ENCODE peak calls at places on chromosome X, in five cellular contexts. X, U, N, V and D are unnamed samples.

GRCh38 chrX:12410523-12410922 is 272.2 kb downstream of the FRMPD4 start:
- DNase-seq in V (no peak), N (no peak), U (no peak), X (no peak), D (no peak)

GRCh38 chrX:25524150-25524549 is 508.4 kb upstream of the ARX start:
- DNase-seq in V (no peak), X (no peak), N (peak; percentile 18), U (peak; percentile 45), D (no peak)

GRCh38 chrX:116272328-116272727 is 101.8 kb downstream of the AGTR2 start:
- DNase-seq in X (no peak), V (no peak), U (peak; percentile 96), N (peak; percentile 91), D (no peak)

GRCh38 chrX:68665502-68665901 is 18.0 kb downstream of the STARD8 start:
- DNase-seq in N (no peak), X (no peak), V (no peak), U (no peak), D (no peak)

GRCh38 chrX:119041175-119041574 is 31.6 kb upstream of the CT47C1 start:
- DNase-seq in X (no peak), N (peak; percentile 33), U (peak; percentile 54), V (no peak), D (no peak)

GRCh38 chrX:40152706-40153334 is 55.1 kb upstream of the BCOR start:
- DNase-seq in N (no peak), X (peak; percentile 60), U (no peak), V (peak; percentile 14), D (no peak)

GRCh38 chrX:68650491-68650890 is 3.0 kb downstream of the STARD8 start:
- DNase-seq in U (peak; percentile 60), X (no peak), V (no peak), N (peak; percentile 57), D (no peak)

GRCh38 chrX:23884427-23885024 is 23.2 kb downstream of the APOO start:
- DNase-seq in U (peak; percentile 23), N (peak; percentile 52), X (no peak), V (no peak), D (no peak)

GRCh38 chrX:120000490-120001246 is 57.1 kb upstream of the NKAP start:
- DNase-seq in X (peak; percentile 49), U (peak; percentile 53), V (no peak), N (peak; percentile 9), D (no peak)

GRCh38 chrX:68828740-68829593 is at the start of gene EFNB1:
- DNase-seq in N (peak; percentile 95), U (peak; percentile 82), X (peak; percentile 91), V (peak; percentile 92), D (peak; percentile 94)

GRCh38 chrX:31590581-31591113 is 518.8 kb upstream of the FTHL17 start:
- DNase-seq in U (peak; percentile 60), X (no peak), N (peak; percentile 47), V (no peak), D (no peak)

GRCh38 chrX:68980906-68981616 is 152.2 kb downstream of the EFNB1 start:
- DNase-seq in X (peak; percentile 11), N (no peak), U (no peak), V (no peak), D (no peak)

GRCh38 chrX:123878177-123878576 is 18.3 kb downstream of the XIAP start:
- DNase-seq in V (peak; percentile 33), N (no peak), X (no peak), U (no peak), D (peak; percentile 61)

GRCh38 chrX:1418901-1419544 is 27.1 kb upstream of the SLC25A6 start:
- DNase-seq in X (no peak), U (no peak), V (no peak), N (no peak), D (no peak)

GRCh38 chrX:150476183-150476699 is 92.2 kb upstream of the MTM1 start:
- DNase-seq in U (no peak), N (no peak), X (no peak), V (no peak), D (no peak)

GRCh38 chrX:86322913-86323312 is 174.7 kb downstream of the DACH2 start:
- DNase-seq in V (peak; percentile 0), N (no peak), U (no peak), X (no peak), D (no peak)

GRCh38 chrX:116009871-116010710 is 160.5 kb upstream of the AGTR2 start:
- DNase-seq in N (no peak), X (peak; percentile 56), U (no peak), V (no peak), D (peak; percentile 67)

GRCh38 chrX:11287505-11287904 is 5.7 kb upstream of the AMELX start:
- DNase-seq in V (no peak), X (no peak), U (peak; percentile 10), N (peak; percentile 28), D (no peak)

GRCh38 chrX:153450949-153451277 is 5.1 kb upstream of the TREX2 start:
- DNase-seq in V (no peak), U (no peak), N (no peak), X (no peak), D (no peak)

GRCh38 chrX:44675364-44676024 is 132.8 kb upstream of the FUNDC1 start:
- DNase-seq in U (peak; percentile 96), V (no peak), X (peak; percentile 30), N (peak; percentile 97), D (no peak)

GRCh38 chrX:42519666-42520231 is 258.2 kb downstream of the PPP1R2C start:
- DNase-seq in N (peak; percentile 59), U (peak; percentile 45), X (no peak), V (no peak), D (no peak)

GRCh38 chrX:136806891-136807410 is 26.2 kb upstream of the ARHGEF6 start:
- DNase-seq in X (no peak), N (no peak), V (no peak), U (no peak), D (no peak)

GRCh38 chrX:136528645-136529315 is 3.2 kb upstream of the VGLL1 start:
- DNase-seq in N (peak; percentile 30), V (no peak), U (peak; percentile 20), X (peak; percentile 45), D (no peak)

GRCh38 chrX:120380699-120381098 is 18.8 kb downstream of the ATP1B4 start:
- DNase-seq in V (peak; percentile 74), N (peak; percentile 46), X (peak; percentile 33), U (peak; percentile 29), D (peak; percentile 54)

GRCh38 chrX:12240491-12240890 is 102.2 kb downstream of the FRMPD4 start:
- DNase-seq in X (no peak), N (no peak), U (no peak), V (no peak), D (no peak)

GRCh38 chrX:55142919-55143310 is 54.1 kb downstream of the PAGE2 start:
- DNase-seq in N (no peak), V (no peak), U (no peak), X (no peak), D (no peak)

GRCh38 chrX:70331161-70331560 is 41.3 kb downstream of the KIF4A start:
- DNase-seq in N (no peak), U (no peak), V (no peak), X (no peak), D (no peak)

GRCh38 chrX:70336767-70337166 is 46.9 kb downstream of the KIF4A start:
- DNase-seq in U (no peak), X (no peak), N (no peak), V (no peak), D (peak; percentile 64)

GRCh38 chrX:70338290-70338689 is 48.4 kb downstream of the KIF4A start:
- DNase-seq in U (no peak), N (no peak), X (no peak), V (no peak), D (no peak)

DNA sequence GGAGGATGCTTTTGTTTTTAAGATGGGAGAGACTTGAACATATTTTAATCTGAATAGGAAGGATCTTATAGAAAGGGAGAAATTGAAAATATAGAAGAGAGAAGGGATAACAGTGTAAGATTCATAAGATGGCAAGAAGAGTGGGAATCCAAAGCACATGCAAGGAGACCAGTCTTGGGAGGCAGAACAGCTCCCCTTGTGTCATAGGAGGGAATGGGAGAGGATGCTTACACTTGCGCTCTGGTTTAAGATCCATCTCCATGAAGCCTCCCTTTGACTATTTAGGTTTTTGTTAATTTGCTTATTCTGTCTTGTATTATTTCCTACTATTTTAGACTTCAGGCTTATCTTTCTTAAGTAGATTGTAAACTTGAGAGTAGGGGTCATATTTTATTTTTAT is 42.7 kb downstream of the KIF4A start:
- DNase-seq in X (no peak), V (no peak), N (no peak), U (no peak), D (no peak)
- TF ChIP-seq CTCF in X (peak; percentile 53), V (no peak), N (peak; percentile 26), U (peak; percentile 9), D (no peak)

DNA sequence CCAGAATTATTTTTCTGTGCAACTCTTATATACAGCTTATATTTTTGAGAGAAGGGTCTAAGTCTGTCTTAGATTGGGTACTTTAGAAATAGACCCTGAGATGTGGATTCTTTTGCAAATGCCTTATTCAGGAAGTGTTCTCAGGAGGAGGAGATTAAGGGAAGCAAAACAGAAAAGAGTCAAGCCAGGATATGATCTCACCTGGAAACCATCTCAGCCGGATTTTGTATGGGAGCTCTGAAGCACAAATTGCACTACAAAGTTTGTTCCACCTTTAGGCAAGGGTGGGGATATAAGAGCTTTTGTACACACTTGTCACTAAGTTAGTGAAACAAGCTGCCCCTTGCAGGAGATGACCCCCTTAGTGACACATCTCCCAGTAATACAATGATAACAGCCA is 121.2 kb upstream of the GRPR start:
- DNase-seq in N (peak; percentile 27), U (peak; percentile 48), V (no peak), X (no peak), D (no peak)
- TF ChIP-seq CTCF in N (no peak), U (no peak), V (no peak), X (no peak), D (no peak)

DNA sequence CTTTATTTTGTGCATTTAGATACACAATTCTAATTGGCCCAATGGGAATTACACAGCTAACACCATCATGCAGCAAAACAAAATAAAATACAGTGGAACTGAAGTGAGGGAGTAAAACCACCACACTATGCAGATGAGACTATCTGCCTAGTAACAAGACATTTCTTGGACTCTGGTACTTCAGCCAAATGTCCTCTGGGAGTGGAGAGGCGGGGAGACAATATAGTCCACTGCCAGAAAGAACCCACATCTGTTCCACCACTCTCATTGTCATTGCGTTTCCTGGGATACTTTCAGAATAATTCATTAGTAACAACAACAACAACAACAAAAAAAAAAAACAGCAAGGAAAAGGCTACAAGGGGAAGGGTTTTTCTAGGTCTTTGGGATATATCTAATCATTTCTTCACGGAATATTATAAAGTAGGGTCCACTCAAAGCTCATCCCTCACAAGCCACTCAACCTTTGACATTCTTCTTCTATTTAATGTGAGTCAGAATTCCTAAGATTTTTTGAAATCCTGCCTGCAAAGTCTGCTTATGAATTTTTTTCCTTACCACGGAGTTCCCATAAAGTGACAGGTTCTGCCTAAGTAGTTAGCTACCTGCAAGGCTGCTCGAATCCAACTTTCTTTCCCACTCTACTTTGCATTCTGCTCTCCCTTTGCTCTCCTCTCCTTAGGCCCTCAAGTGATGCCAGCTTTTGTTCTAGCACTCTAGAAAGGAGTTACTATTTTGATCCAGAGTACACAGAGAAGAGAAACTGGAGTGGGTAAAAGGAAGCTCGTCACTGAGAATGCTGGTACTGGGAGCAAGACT is 254.6 kb downstream of the CHIC1 start:
- DNase-seq in N (no peak), X (no peak), V (no peak), U (no peak), D (no peak)
- TF ChIP-seq CTCF in N (no peak), X (no peak), V (no peak), U (no peak), D (no peak)

DNA sequence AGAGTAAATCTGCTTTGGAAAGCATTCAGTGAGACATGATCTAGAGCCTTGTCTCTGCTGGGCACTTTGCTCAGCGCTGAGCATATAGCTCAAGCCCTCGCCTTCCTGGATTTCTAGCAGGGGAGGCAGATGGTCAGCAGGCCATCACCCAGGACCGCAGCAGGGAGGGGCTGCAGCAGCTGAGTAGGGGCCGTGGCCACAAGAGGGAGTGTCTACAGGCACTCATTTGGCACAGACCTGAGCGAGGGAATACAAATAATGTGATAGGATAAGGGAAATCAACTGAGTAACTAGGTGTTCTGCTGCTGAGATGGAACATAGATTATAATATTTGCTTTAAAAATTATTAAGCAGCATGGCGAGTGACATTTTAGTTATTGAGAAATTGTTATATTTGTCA is 30.2 kb downstream of the OFD1 start:
- DNase-seq in U (no peak), X (peak; percentile 69), N (no peak), V (no peak), D (no peak)
- TF ChIP-seq CTCF in U (no peak), X (peak; percentile 62), N (peak; percentile 16), V (peak; percentile 35), D (no peak)